ENCODE peak calls at places on chromosomes 5 and 9, in five cellular contexts. One of them, this sample, is unnamed.

GRCh38 chr9:124040935-124041816 is 29.6 kb downstream of the LHX2 start:
- DNase-seq in PC-9: no peak
- DNase-seq in ascending aorta: no peak
- DNase-seq in right atrium auricular region: no peak
- DNase-seq in OCI-LY7: peak; percentile 16
- DNase-seq in this sample: no peak

GRCh38 chr5:167861134-167861930 is 430.1 kb upstream of the WWC1 start:
- DNase-seq in PC-9: no peak
- DNase-seq in ascending aorta: no peak
- DNase-seq in right atrium auricular region: no peak
- DNase-seq in OCI-LY7: peak; percentile 2
- DNase-seq in this sample: no peak

GRCh38 chr9:71853084-71853483 is 57.9 kb downstream of the ABHD17B start:
- DNase-seq in PC-9: no peak
- DNase-seq in ascending aorta: no peak
- DNase-seq in right atrium auricular region: no peak
- DNase-seq in OCI-LY7: no peak
- DNase-seq in this sample: no peak

GRCh38 chr9:6272229-6272597 is 56.0 kb upstream of the TPD52L3 start:
- DNase-seq in PC-9: no peak
- DNase-seq in ascending aorta: peak; percentile 70
- DNase-seq in right atrium auricular region: no peak
- DNase-seq in OCI-LY7: no peak
- DNase-seq in this sample: no peak

GRCh38 chr9:93902780-93903655 is 52.1 kb downstream of the BARX1 start:
- DNase-seq in PC-9: no peak
- DNase-seq in ascending aorta: peak; percentile 50
- DNase-seq in right atrium auricular region: no peak
- DNase-seq in OCI-LY7: no peak
- DNase-seq in this sample: no peak

GRCh38 chr5:154447074-154447725 is 1.4 kb downstream of the SAP30L start:
- DNase-seq in PC-9: no peak
- DNase-seq in ascending aorta: no peak
- DNase-seq in right atrium auricular region: no peak
- DNase-seq in OCI-LY7: peak; percentile 4
- DNase-seq in this sample: no peak

GRCh38 chr5:35009059-35009458 is 38.7 kb downstream of the AGXT2 start:
- DNase-seq in PC-9: peak; percentile 6
- DNase-seq in ascending aorta: no peak
- DNase-seq in right atrium auricular region: no peak
- DNase-seq in OCI-LY7: no peak
- DNase-seq in this sample: no peak

GRCh38 chr5:106940986-106941385 is 729.8 kb downstream of the EFNA5 start:
- DNase-seq in PC-9: peak; percentile 51
- DNase-seq in ascending aorta: no peak
- DNase-seq in right atrium auricular region: no peak
- DNase-seq in OCI-LY7: no peak
- DNase-seq in this sample: peak; percentile 26

GRCh38 chr5:152113401-152113800 is 188.8 kb upstream of the GLRA1 start:
- DNase-seq in PC-9: no peak
- DNase-seq in ascending aorta: no peak
- DNase-seq in right atrium auricular region: no peak
- DNase-seq in OCI-LY7: no peak
- DNase-seq in this sample: no peak

GRCh38 chr5:135834639-135835529 is at the start of gene SLC25A48:
- DNase-seq in PC-9: no peak
- DNase-seq in ascending aorta: no peak
- DNase-seq in right atrium auricular region: no peak
- DNase-seq in OCI-LY7: no peak
- DNase-seq in this sample: no peak

GRCh38 chr9:108074900-108075299 is 585.3 kb upstream of the KLF4 start:
- DNase-seq in PC-9: no peak
- DNase-seq in ascending aorta: no peak
- DNase-seq in right atrium auricular region: no peak
- DNase-seq in OCI-LY7: no peak
- DNase-seq in this sample: no peak

GRCh38 chr9:16344343-16344742 is 526.1 kb downstream of the BNC2 start:
- DNase-seq in PC-9: no peak
- DNase-seq in ascending aorta: no peak
- DNase-seq in right atrium auricular region: no peak
- DNase-seq in OCI-LY7: no peak
- DNase-seq in this sample: no peak

GRCh38 chr5:28810751-28811136 is 1772.4 kb upstream of the CDH9 start:
- DNase-seq in PC-9: no peak
- DNase-seq in ascending aorta: no peak
- DNase-seq in right atrium auricular region: no peak
- DNase-seq in OCI-LY7: no peak
- DNase-seq in this sample: no peak

GRCh38 chr9:133331641-133332380 is 4.2 kb downstream of the SURF6 start:
- DNase-seq in PC-9: no peak
- DNase-seq in ascending aorta: peak; percentile 52
- DNase-seq in right atrium auricular region: no peak
- DNase-seq in OCI-LY7: no peak
- DNase-seq in this sample: no peak

GRCh38 chr9:133332381-133332730 is 3.6 kb downstream of the SURF6 start:
- DNase-seq in PC-9: no peak
- DNase-seq in ascending aorta: peak; percentile 51
- DNase-seq in right atrium auricular region: no peak
- DNase-seq in OCI-LY7: no peak
- DNase-seq in this sample: no peak

GRCh38 chr9:133333011-133333410 is 3.0 kb downstream of the SURF6 start:
- DNase-seq in PC-9: no peak
- DNase-seq in ascending aorta: no peak
- DNase-seq in right atrium auricular region: no peak
- DNase-seq in OCI-LY7: no peak
- DNase-seq in this sample: no peak

GRCh38 chr9:133334161-133334560 is 1.8 kb downstream of the SURF6 start:
- DNase-seq in PC-9: peak; percentile 71
- DNase-seq in ascending aorta: no peak
- DNase-seq in right atrium auricular region: no peak
- DNase-seq in OCI-LY7: peak; percentile 21
- DNase-seq in this sample: peak; percentile 76

DNA sequence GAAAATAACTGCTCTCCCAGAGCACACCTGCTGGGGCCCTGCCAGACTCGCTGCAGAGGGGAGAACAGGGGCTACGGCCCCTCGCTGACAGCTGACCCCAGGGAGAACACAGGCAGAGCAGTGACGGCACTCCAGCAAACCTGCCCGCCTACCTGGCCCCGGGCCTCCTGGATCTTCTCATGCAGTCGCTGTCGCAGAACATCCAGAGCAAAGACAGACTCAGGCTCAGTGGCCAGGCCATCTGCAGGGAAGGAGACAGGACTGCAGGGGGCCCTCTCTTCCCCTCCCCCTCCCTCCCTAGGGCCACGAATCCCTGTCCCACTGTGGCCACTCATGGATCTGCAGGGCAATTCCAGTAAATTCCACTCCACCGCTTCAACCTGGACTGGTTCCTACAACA is 2.4 kb downstream of the SURF6 start:
- DNase-seq in PC-9: no peak
- DNase-seq in ascending aorta: peak; percentile 51
- DNase-seq in right atrium auricular region: no peak
- DNase-seq in OCI-LY7: no peak
- DNase-seq in this sample: no peak
- TF ChIP-seq CTCF in PC-9: no peak
- TF ChIP-seq CTCF in ascending aorta: no peak
- TF ChIP-seq CTCF in right atrium auricular region: no peak
- TF ChIP-seq CTCF in OCI-LY7: no peak
- TF ChIP-seq CTCF in this sample: no peak

GRCh38 chr5:39419830-39420229 is 5.0 kb downstream of the DAB2 start:
- DNase-seq in PC-9: no peak
- DNase-seq in ascending aorta: no peak
- DNase-seq in right atrium auricular region: no peak
- DNase-seq in OCI-LY7: no peak
- DNase-seq in this sample: no peak

GRCh38 chr5:39417979-39418378 is 6.8 kb downstream of the DAB2 start:
- DNase-seq in PC-9: no peak
- DNase-seq in ascending aorta: no peak
- DNase-seq in right atrium auricular region: no peak
- DNase-seq in OCI-LY7: no peak
- DNase-seq in this sample: no peak

GRCh38 chr5:39422886-39423285 is 1.9 kb downstream of the DAB2 start:
- DNase-seq in PC-9: no peak
- DNase-seq in ascending aorta: no peak
- DNase-seq in right atrium auricular region: no peak
- DNase-seq in OCI-LY7: no peak
- DNase-seq in this sample: no peak

GRCh38 chr5:39422036-39422606 is 2.7 kb downstream of the DAB2 start:
- DNase-seq in PC-9: peak; percentile 38
- DNase-seq in ascending aorta: no peak
- DNase-seq in right atrium auricular region: no peak
- DNase-seq in OCI-LY7: no peak
- DNase-seq in this sample: no peak

DNA sequence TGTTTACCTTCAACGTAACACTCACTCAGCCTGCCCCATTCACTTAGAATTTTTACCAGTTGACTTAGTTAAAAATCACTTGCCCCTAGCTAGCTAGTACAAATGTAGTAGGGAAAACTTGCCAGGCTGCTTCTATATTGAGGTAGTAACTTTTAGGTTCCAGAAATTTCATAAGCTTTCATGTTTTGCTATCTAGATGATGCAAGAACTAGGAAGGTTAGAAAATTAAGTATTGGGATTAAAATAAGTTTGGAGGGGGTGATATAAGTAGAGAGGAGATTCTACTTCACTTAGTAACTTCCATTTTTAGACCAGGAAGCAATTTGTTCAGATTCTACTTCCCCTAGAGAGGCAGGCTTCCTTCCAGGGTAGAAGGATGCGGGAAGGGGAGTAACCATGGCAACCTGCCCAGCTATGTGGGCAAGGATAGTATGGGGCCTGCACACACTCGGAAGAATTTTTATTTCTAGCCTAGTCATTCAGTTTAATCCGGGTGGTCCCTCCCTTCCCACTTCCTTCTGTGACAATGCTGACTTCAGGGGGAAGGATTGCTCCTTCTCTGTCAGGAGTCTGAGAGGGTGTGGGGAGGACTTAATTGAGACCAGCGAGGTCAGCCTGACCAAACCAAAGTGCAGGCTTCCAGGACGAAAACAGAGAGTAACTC is 4.2 kb downstream of the DAB2 start:
- DNase-seq in PC-9: no peak
- DNase-seq in ascending aorta: peak; percentile 92
- DNase-seq in right atrium auricular region: peak; percentile 86
- DNase-seq in OCI-LY7: no peak
- DNase-seq in this sample: no peak
- H3K4me3 ChIP-seq in PC-9: no peak overlapping the region
- H3K4me3 ChIP-seq in ascending aorta: peak overlapping the region; percentile 12
- H3K4me3 ChIP-seq in right atrium auricular region: peak overlapping the region; percentile 8
- H3K4me3 ChIP-seq in OCI-LY7: no peak overlapping the region
- H3K4me3 ChIP-seq in this sample: no peak overlapping the region

GRCh38 chr5:172293054-172293744 is 9.6 kb upstream of the UBTD2 start:
- DNase-seq in PC-9: peak; percentile 51
- DNase-seq in ascending aorta: peak; percentile 80
- DNase-seq in right atrium auricular region: peak; percentile 66
- DNase-seq in OCI-LY7: peak; percentile 77
- DNase-seq in this sample: peak; percentile 69

GRCh38 chr5:172284275-172284971 is 859 bp upstream of the UBTD2 start:
- DNase-seq in PC-9: no peak
- DNase-seq in ascending aorta: peak; percentile 69
- DNase-seq in right atrium auricular region: no peak
- DNase-seq in OCI-LY7: no peak
- DNase-seq in this sample: no peak

GRCh38 chr5:172285226-172286143 is 1.9 kb upstream of the UBTD2 start:
- DNase-seq in PC-9: no peak
- DNase-seq in ascending aorta: no peak
- DNase-seq in right atrium auricular region: no peak
- DNase-seq in OCI-LY7: no peak
- DNase-seq in this sample: no peak

GRCh38 chr5:172283862-172284274 is 304 bp upstream of the UBTD2 start:
- DNase-seq in PC-9: peak; percentile 49
- DNase-seq in ascending aorta: peak; percentile 86
- DNase-seq in right atrium auricular region: peak; percentile 67
- DNase-seq in OCI-LY7: peak; percentile 87
- DNase-seq in this sample: no peak

GRCh38 chr5:172288465-172288864 is 4.9 kb upstream of the UBTD2 start:
- DNase-seq in PC-9: no peak
- DNase-seq in ascending aorta: no peak
- DNase-seq in right atrium auricular region: no peak
- DNase-seq in OCI-LY7: no peak
- DNase-seq in this sample: no peak
- TF ChIP-seq CTCF in PC-9: no peak
- TF ChIP-seq CTCF in ascending aorta: no peak
- TF ChIP-seq CTCF in right atrium auricular region: no peak
- TF ChIP-seq CTCF in OCI-LY7: no peak
- TF ChIP-seq CTCF in this sample: no peak

DNA sequence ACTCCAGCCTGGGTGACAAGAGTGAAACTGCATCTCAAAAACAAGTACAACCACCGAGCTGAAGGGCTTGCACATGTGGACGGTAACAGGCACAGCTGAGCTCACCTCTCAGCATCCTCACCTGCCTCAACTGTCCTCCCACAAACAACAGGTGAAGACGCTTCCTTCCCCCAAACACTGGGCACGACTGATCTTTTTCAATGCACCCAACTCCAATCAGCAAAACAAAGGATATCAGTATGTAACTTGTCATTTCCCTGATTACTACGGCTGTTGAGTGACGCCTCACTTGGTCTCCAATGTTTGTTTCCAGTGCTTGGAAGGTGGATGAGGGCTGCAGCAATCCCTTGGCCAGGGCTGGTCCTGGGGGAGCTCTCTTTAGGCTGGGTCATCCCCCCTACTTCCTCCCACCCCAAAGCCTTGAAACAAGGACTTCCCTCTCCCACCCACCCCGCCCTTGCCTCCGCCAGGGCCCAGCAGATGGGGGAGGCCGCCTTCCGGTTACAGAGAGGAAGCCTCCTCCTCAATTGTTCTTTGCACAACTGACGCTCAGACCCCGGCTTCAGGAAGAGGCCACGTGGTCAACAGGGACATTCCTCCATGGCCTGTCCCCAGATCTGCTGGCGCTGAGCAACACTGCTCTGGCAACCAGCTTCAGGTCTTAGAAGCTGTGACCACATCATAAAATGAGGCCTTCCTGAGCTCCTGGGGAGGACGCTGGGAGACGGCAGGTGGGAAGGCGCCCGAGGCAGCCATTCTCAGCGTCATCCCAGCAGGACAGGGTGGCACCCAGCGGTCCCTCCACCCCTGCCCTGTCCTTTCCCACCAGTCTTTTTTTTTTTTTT is 5.9 kb downstream of the FAM78A start:
- DNase-seq in PC-9: no peak
- DNase-seq in ascending aorta: peak; percentile 80
- DNase-seq in right atrium auricular region: peak; percentile 88
- DNase-seq in OCI-LY7: peak; percentile 63
- DNase-seq in this sample: no peak
- H3K4me3 ChIP-seq in PC-9: no peak overlapping the region
- H3K4me3 ChIP-seq in ascending aorta: no peak overlapping the region
- H3K4me3 ChIP-seq in right atrium auricular region: no peak overlapping the region
- H3K4me3 ChIP-seq in OCI-LY7: peak overlapping the region; percentile 56
- H3K4me3 ChIP-seq in this sample: no peak overlapping the region